ENCODE peak calls at places on chromosomes 5 and 9, in six cellular contexts. One of them, this sample, is unnamed.

GRCh38 chr9:27514551-27514950 is 9.5 kb upstream of the IFNK start:
- DNase-seq in HCEC 1CT: no peak
- DNase-seq in NCI-H774: no peak
- DNase-seq in HFFc6: no peak
- DNase-seq in ELF-1: no peak
- DNase-seq in lung: no peak
- DNase-seq in this sample: no peak

GRCh38 chr5:93831449-93831848 is 90.0 kb upstream of the POU5F2 start:
- DNase-seq in ELF-1: no peak
- DNase-seq in HCEC 1CT: peak
- DNase-seq in lung: no peak
- DNase-seq in HFFc6: peak
- DNase-seq in NCI-H774: no peak
- DNase-seq in this sample: no peak

GRCh38 chr5:69494481-69494880 is 1.9 kb downstream of the OCLN start:
- DNase-seq in lung: no peak
- DNase-seq in HCEC 1CT: no peak
- DNase-seq in ELF-1: no peak
- DNase-seq in NCI-H774: no peak
- DNase-seq in HFFc6: no peak
- DNase-seq in this sample: no peak

GRCh38 chr5:68196876-68197275 is 18.7 kb upstream of the PIK3R1 start:
- DNase-seq in HFFc6: no peak
- DNase-seq in HCEC 1CT: no peak
- DNase-seq in NCI-H774: no peak
- DNase-seq in lung: no peak
- DNase-seq in ELF-1: no peak
- DNase-seq in this sample: no peak

GRCh38 chr5:108028411-108028810 is 353.5 kb downstream of the FBXL17 start:
- DNase-seq in HFFc6: no peak
- DNase-seq in NCI-H774: no peak
- DNase-seq in lung: no peak
- DNase-seq in HCEC 1CT: peak
- DNase-seq in ELF-1: no peak
- DNase-seq in this sample: no peak

GRCh38 chr5:92337772-92338234 is 954.7 kb upstream of the ARRDC3 start:
- DNase-seq in lung: no peak
- DNase-seq in NCI-H774: no peak
- DNase-seq in ELF-1: no peak
- DNase-seq in HCEC 1CT: peak
- DNase-seq in HFFc6: peak
- DNase-seq in this sample: no peak

GRCh38 chr5:93644760-93645159 is 61.7 kb downstream of the NR2F1 start:
- DNase-seq in ELF-1: no peak
- DNase-seq in lung: no peak
- DNase-seq in NCI-H774: no peak
- DNase-seq in HCEC 1CT: no peak
- DNase-seq in HFFc6: no peak
- DNase-seq in this sample: no peak

GRCh38 chr5:172859966-172860365 is 25.9 kb downstream of the ERGIC1 start:
- DNase-seq in NCI-H774: no peak
- DNase-seq in HCEC 1CT: no peak
- DNase-seq in lung: peak
- DNase-seq in ELF-1: no peak
- DNase-seq in HFFc6: no peak
- DNase-seq in this sample: no peak

GRCh38 chr5:61290815-61291214 is 41.2 kb upstream of the ZSWIM6 start:
- DNase-seq in lung: no peak
- DNase-seq in NCI-H774: peak
- DNase-seq in HFFc6: no peak
- DNase-seq in HCEC 1CT: peak
- DNase-seq in ELF-1: no peak
- DNase-seq in this sample: no peak

GRCh38 chr5:158967566-158967965 is 132.2 kb downstream of the EBF1 start:
- DNase-seq in HCEC 1CT: no peak
- DNase-seq in ELF-1: no peak
- DNase-seq in HFFc6: peak
- DNase-seq in lung: no peak
- DNase-seq in NCI-H774: no peak
- DNase-seq in this sample: no peak

GRCh38 chr9:137575382-137575724 is 3.4 kb downstream of the DPH7 start:
- DNase-seq in HFFc6: no peak
- DNase-seq in lung: no peak
- DNase-seq in ELF-1: no peak
- DNase-seq in HCEC 1CT: no peak
- DNase-seq in NCI-H774: no peak
- DNase-seq in this sample: no peak

GRCh38 chr5:82182662-82183061 is 95.5 kb downstream of the RPS23 start:
- DNase-seq in HFFc6: no peak
- DNase-seq in NCI-H774: no peak
- DNase-seq in HCEC 1CT: no peak
- DNase-seq in ELF-1: no peak
- DNase-seq in lung: no peak
- DNase-seq in this sample: no peak

GRCh38 chr5:147051193-147051592 is 172.6 kb upstream of the PPP2R2B start:
- DNase-seq in HFFc6: no peak
- DNase-seq in ELF-1: no peak
- DNase-seq in NCI-H774: no peak
- DNase-seq in lung: no peak
- DNase-seq in HCEC 1CT: no peak
- DNase-seq in this sample: no peak

GRCh38 chr9:87148391-87149237 is 201.3 kb upstream of the GAS1 start:
- DNase-seq in HFFc6: peak
- DNase-seq in ELF-1: peak
- DNase-seq in lung: peak
- DNase-seq in NCI-H774: peak
- DNase-seq in HCEC 1CT: peak
- DNase-seq in this sample: peak

GRCh38 chr5:140417235-140417634 is 15.6 kb downstream of the ANKHD1 start:
- DNase-seq in HCEC 1CT: no peak
- DNase-seq in ELF-1: no peak
- DNase-seq in NCI-H774: no peak
- DNase-seq in lung: no peak
- DNase-seq in HFFc6: no peak
- DNase-seq in this sample: no peak

This sample was measured in NCI-H1105 treated with DMSO at 0.1 percent for 48 hours.